ENCODE peak calls at places on chromosomes 16 and 17, in five cellular contexts. One of them, this sample, is unnamed. For H3K36me3, the result is how much of the 10 kb centered on the place peaks cover.

GRCh38 chr17:82870091-82870491 is 30.3 kb upstream of the ZNF750 start:
- DNase-seq in OCI-LY7: no peak
- DNase-seq in body of pancreas: no peak
- DNase-seq in transverse colon: no peak
- DNase-seq in hepatocyte: no peak
- DNase-seq in this sample: no peak

GRCh38 chr16:12155235-12155634 is 178.7 kb downstream of the SNX29 start:
- DNase-seq in OCI-LY7: no peak
- DNase-seq in body of pancreas: no peak
- DNase-seq in transverse colon: no peak
- DNase-seq in hepatocyte: no peak
- DNase-seq in this sample: no peak

GRCh38 chr16:24775455-24775854 is 46.0 kb downstream of the TNRC6A start:
- DNase-seq in OCI-LY7: no peak
- DNase-seq in body of pancreas: peak
- DNase-seq in transverse colon: peak
- DNase-seq in hepatocyte: no peak
- DNase-seq in this sample: no peak

GRCh38 chr17:3557768-3558583 is at the start of gene TRPV3:
- DNase-seq in OCI-LY7: no peak
- DNase-seq in body of pancreas: peak
- DNase-seq in transverse colon: peak
- DNase-seq in hepatocyte: peak
- DNase-seq in this sample: peak

GRCh38 chr17:36608794-36609497 is 7.6 kb downstream of the MRM1 start:
- DNase-seq in OCI-LY7: peak
- DNase-seq in body of pancreas: peak
- DNase-seq in transverse colon: peak
- DNase-seq in hepatocyte: peak
- DNase-seq in this sample: peak

GRCh38 chr16:81729451-81729850 is 49.6 kb upstream of the PLCG2 start:
- DNase-seq in OCI-LY7: peak
- DNase-seq in body of pancreas: no peak
- DNase-seq in transverse colon: no peak
- DNase-seq in hepatocyte: no peak
- DNase-seq in this sample: peak

GRCh38 chr17:30824002-30824355 is 513 bp downstream of the CRLF3 start:
- DNase-seq in OCI-LY7: peak
- DNase-seq in body of pancreas: peak
- DNase-seq in transverse colon: peak
- DNase-seq in hepatocyte: peak
- DNase-seq in this sample: peak

GRCh38 chr17:82787081-82787848 is 35.4 kb downstream of the TBCD start:
- DNase-seq in OCI-LY7: peak
- DNase-seq in body of pancreas: no peak
- DNase-seq in transverse colon: peak
- DNase-seq in hepatocyte: no peak
- DNase-seq in this sample: no peak

GRCh38 chr17:64306850-64307463 is 43.9 kb upstream of the TEX2 start:
- DNase-seq in OCI-LY7: peak
- DNase-seq in body of pancreas: peak
- DNase-seq in transverse colon: peak
- DNase-seq in hepatocyte: peak
- DNase-seq in this sample: peak

GRCh38 chr17:77696720-77697460 is 261.6 kb upstream of the TNRC6C start:
- DNase-seq in OCI-LY7: no peak
- DNase-seq in body of pancreas: no peak
- DNase-seq in transverse colon: no peak
- DNase-seq in hepatocyte: peak
- DNase-seq in this sample: no peak

GRCh38 chr17:17972126-17972951 is at the start of the genes DRC3 and TOM1L2:
- DNase-seq in OCI-LY7: peak
- DNase-seq in body of pancreas: peak
- DNase-seq in transverse colon: peak
- DNase-seq in hepatocyte: peak
- DNase-seq in this sample: peak

GRCh38 chr17:6893382-6894205 is 62.1 kb upstream of the TEKT1 start:
- DNase-seq in OCI-LY7: no peak
- DNase-seq in body of pancreas: no peak
- DNase-seq in transverse colon: no peak
- DNase-seq in hepatocyte: no peak
- DNase-seq in this sample: no peak

GRCh38 chr17:69485126-69485724 is 70.7 kb downstream of the MAP2K6 start:
- DNase-seq in OCI-LY7: no peak
- DNase-seq in body of pancreas: no peak
- DNase-seq in transverse colon: no peak
- DNase-seq in hepatocyte: no peak
- DNase-seq in this sample: no peak

GRCh38 chr16:2044541-2044940 is 3.1 kb downstream of the NTHL1 start:
- DNase-seq in OCI-LY7: no peak
- DNase-seq in body of pancreas: no peak
- DNase-seq in transverse colon: peak
- DNase-seq in hepatocyte: no peak
- DNase-seq in this sample: no peak

GRCh38 chr17:19686400-19687090 is 29.8 kb downstream of the SLC47A2 start:
- DNase-seq in OCI-LY7: no peak
- DNase-seq in body of pancreas: no peak
- DNase-seq in transverse colon: no peak
- DNase-seq in hepatocyte: no peak
- DNase-seq in this sample: no peak

GRCh38 chr16:15482068-15482747 is 47.8 kb downstream of the BMERB1 start:
- DNase-seq in OCI-LY7: no peak
- DNase-seq in body of pancreas: peak
- DNase-seq in transverse colon: peak
- DNase-seq in hepatocyte: peak
- DNase-seq in this sample: peak

GRCh38 chr16:2009791-2010510 is at the start of gene ZNF598:
- DNase-seq in OCI-LY7: peak
- DNase-seq in body of pancreas: peak
- DNase-seq in transverse colon: peak
- DNase-seq in hepatocyte: peak
- DNase-seq in this sample: peak

GRCh38 chr17:55612691-55613141 is 101.5 kb upstream of the SMIM36 start:
- DNase-seq in OCI-LY7: no peak
- DNase-seq in body of pancreas: no peak
- DNase-seq in transverse colon: no peak
- DNase-seq in hepatocyte: no peak
- DNase-seq in this sample: peak

GRCh38 chr17:80316927-80317705 is 56.5 kb downstream of the RNF213 start:
- DNase-seq in OCI-LY7: no peak
- DNase-seq in body of pancreas: no peak
- DNase-seq in transverse colon: no peak
- DNase-seq in hepatocyte: no peak
- DNase-seq in this sample: no peak

GRCh38 chr17:48871035-48871550 is 21.5 kb upstream of the ATP5MC1 start:
- DNase-seq in OCI-LY7: no peak
- DNase-seq in body of pancreas: no peak
- DNase-seq in transverse colon: no peak
- DNase-seq in hepatocyte: no peak
- DNase-seq in this sample: no peak

GRCh38 chr17:48873212-48873611 is 19.4 kb upstream of the ATP5MC1 start:
- DNase-seq in OCI-LY7: no peak
- DNase-seq in body of pancreas: no peak
- DNase-seq in transverse colon: peak
- DNase-seq in hepatocyte: peak
- DNase-seq in this sample: no peak

GRCh38 chr17:48869821-48870318 is 22.7 kb upstream of the ATP5MC1 start:
- DNase-seq in OCI-LY7: no peak
- DNase-seq in body of pancreas: no peak
- DNase-seq in transverse colon: no peak
- DNase-seq in hepatocyte: no peak
- DNase-seq in this sample: no peak

GRCh38 chr17:48871551-48872351 is 20.8 kb upstream of the ATP5MC1 start:
- DNase-seq in OCI-LY7: no peak
- DNase-seq in body of pancreas: peak
- DNase-seq in transverse colon: peak
- DNase-seq in hepatocyte: peak
- DNase-seq in this sample: no peak

DNA sequence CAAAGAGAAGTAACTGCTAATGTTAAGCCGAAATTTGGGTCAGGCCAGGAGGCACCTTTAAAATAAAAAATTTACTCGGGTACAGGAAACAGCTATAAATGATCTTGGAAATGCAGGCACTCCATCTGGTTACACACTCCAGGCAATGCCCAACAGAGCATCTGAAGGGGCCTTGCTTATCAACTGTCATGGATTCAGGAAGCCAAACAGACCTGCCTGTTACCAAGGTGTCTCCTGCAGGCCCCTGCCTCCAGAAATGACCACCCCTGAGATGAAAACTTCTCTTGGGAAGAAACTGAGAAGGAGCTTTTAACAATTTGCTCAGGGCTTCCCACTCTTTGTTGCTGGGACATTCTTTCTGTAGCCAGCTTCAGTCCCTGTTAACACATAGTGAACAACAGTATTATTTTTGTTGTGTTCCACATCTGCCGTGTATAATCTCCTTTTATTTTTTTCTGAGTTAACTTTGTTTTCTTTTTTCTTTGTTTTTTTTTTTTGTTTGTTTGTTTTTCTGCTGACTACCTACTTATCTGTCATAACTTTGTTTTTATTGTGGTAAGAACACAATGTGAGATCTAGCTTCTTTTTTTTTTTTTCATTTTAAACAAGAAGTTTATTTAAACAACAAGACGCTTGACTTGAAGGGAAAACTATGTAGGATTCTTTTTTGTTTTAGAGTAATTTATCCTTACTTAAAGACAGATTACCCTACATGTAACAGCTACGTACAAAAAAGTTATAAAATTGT is 18.7 kb upstream of the ATP5MC1 start:
- DNase-seq in OCI-LY7: no peak
- DNase-seq in body of pancreas: no peak
- DNase-seq in transverse colon: no peak
- DNase-seq in hepatocyte: no peak
- DNase-seq in this sample: no peak
- H3K36me3 ChIP-seq in OCI-LY7: under half
- H3K36me3 ChIP-seq in body of pancreas: under half
- H3K36me3 ChIP-seq in transverse colon: under half
- H3K36me3 ChIP-seq in hepatocyte: under half
- H3K36me3 ChIP-seq in this sample: under half

GRCh38 chr16:20853981-20854620 is 46.1 kb downstream of the DCUN1D3 start:
- DNase-seq in OCI-LY7: no peak
- DNase-seq in body of pancreas: no peak
- DNase-seq in transverse colon: no peak
- DNase-seq in hepatocyte: no peak
- DNase-seq in this sample: no peak

GRCh38 chr16:20853076-20853597 is 46.8 kb downstream of the REXO5 start:
- DNase-seq in OCI-LY7: no peak
- DNase-seq in body of pancreas: no peak
- DNase-seq in transverse colon: no peak
- DNase-seq in hepatocyte: no peak
- DNase-seq in this sample: no peak

GRCh38 chr16:20859699-20860098 is 40.5 kb downstream of the DCUN1D3 start:
- DNase-seq in OCI-LY7: no peak
- DNase-seq in body of pancreas: no peak
- DNase-seq in transverse colon: no peak
- DNase-seq in hepatocyte: no peak
- DNase-seq in this sample: no peak

GRCh38 chr16:20854963-20855362 is 45.2 kb downstream of the DCUN1D3 start:
- DNase-seq in OCI-LY7: no peak
- DNase-seq in body of pancreas: no peak
- DNase-seq in transverse colon: no peak
- DNase-seq in hepatocyte: no peak
- DNase-seq in this sample: no peak

DNA sequence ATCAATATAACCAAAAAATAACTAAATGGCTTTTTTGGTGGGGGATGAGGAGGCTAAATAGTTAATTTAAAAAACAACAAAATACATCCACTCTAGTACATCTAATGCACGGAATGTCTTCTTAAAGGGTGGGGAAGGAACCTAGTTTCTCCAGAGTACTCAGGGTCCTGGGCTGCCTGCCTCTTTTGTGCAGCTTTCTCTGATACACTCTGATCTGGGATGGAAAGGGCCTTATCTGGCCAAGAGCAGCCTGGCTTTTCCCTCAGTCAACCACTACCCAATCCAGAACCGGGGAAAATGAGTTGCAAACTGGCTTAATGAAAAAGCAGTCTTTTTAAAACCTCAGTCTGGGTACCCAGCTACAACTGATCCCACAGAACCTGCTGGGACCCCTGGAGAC is 42.9 kb downstream of the DCUN1D3 start:
- DNase-seq in OCI-LY7: no peak
- DNase-seq in body of pancreas: no peak
- DNase-seq in transverse colon: no peak
- DNase-seq in hepatocyte: no peak
- DNase-seq in this sample: no peak
- TF ChIP-seq CTCF in OCI-LY7: no peak
- TF ChIP-seq CTCF in body of pancreas: no peak
- TF ChIP-seq CTCF in transverse colon: no peak
- TF ChIP-seq CTCF in hepatocyte: no peak
- TF ChIP-seq CTCF in this sample: no peak

DNA sequence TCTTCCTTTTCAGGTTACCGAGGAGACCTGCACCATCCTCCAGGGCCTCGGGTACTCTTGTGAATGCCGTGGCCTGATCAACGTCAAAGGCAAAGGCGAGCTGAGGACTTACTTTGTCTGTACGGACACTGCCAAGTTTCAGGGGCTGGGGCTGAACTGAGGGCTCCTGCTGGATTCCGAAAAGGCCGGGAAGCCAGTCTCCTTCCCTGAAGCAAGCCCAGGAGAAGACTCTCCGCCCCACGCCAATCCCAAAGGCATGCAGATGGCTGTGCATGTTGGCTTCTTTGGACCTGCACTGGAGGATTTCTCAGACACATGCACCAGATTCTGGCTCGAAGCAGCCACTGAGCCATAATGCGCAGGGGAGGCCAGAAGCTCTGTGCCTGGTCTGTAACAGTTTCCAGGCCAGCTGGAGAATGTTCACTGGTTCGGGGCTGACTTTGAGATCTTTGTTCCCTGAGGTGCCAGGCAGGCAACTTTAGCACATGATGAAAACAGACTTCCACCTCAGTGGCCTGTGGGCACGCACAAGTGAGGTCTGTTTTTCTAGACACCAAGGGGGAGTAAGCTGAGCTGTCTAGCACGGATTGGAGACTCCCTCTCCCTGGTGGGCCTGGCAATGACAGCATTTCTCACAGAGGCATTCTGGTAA is 49.1 kb downstream of the ADCY7 start:
- DNase-seq in OCI-LY7: no peak
- DNase-seq in body of pancreas: no peak
- DNase-seq in transverse colon: peak
- DNase-seq in hepatocyte: peak
- DNase-seq in this sample: peak
- H3K36me3 ChIP-seq in OCI-LY7: half or more
- H3K36me3 ChIP-seq in body of pancreas: under half
- H3K36me3 ChIP-seq in transverse colon: under half
- H3K36me3 ChIP-seq in hepatocyte: under half
- H3K36me3 ChIP-seq in this sample: half or more

GRCh38 chr17:52465407-52465806 is 306.9 kb upstream of the CA10 start:
- DNase-seq in OCI-LY7: no peak
- DNase-seq in body of pancreas: no peak
- DNase-seq in transverse colon: no peak
- DNase-seq in hepatocyte: no peak
- DNase-seq in this sample: no peak

DNA sequence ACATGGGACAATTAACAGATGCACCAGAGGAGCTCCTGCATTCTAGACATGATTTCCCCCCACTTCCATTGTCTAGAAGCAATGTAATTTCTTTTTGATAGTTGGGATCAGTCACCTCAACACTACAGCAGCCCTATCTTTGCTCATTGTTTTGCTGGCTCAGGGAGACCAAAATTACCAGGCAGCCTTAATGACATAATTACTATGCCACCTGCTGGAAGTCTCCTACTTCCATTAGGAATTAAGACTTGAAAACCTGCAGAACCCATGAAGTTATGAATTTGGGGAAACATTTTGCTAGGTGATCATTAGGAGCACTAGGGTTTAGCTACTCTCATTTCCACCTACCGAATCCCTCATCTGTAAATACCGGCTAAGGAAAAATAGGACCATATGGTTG is 312.0 kb upstream of the CA10 start:
- DNase-seq in OCI-LY7: no peak
- DNase-seq in body of pancreas: no peak
- DNase-seq in transverse colon: no peak
- DNase-seq in hepatocyte: no peak
- DNase-seq in this sample: no peak
- TF ChIP-seq CTCF in OCI-LY7: no peak
- TF ChIP-seq CTCF in body of pancreas: no peak
- TF ChIP-seq CTCF in transverse colon: no peak
- TF ChIP-seq CTCF in hepatocyte: peak
- TF ChIP-seq CTCF in this sample: no peak

This sample was measured in BE2C.